ENCODE peak calls at places on chromosome 6, in nine cellular contexts. D, O, M, Z, N, K, E, H and R are unnamed samples.
A peak's percentile ranks its signal among the peaks of the same experiment; 100 is the strongest.

GRCh38 chr6:99013661-99014458 is 66.1 kb upstream of the FBXL4 start:
- DNase-seq in O (no peak), H (no peak), M (no peak), N (no peak), D (no peak), K (peak; percentile 31), Z (peak; percentile 74), E (no peak), R (no peak)

GRCh38 chr6:28137458-28138020 is 4.1 kb upstream of the ZKSCAN8 start:
- DNase-seq in H (no peak), E (no peak), M (no peak), N (no peak), D (no peak), Z (no peak), O (no peak), K (peak; percentile 51), R (no peak)

GRCh38 chr6:154872605-154873004 is 122.5 kb upstream of the TIAM2 start:
- DNase-seq in K (no peak), D (no peak), Z (no peak), E (no peak), N (no peak), M (no peak), O (no peak), H (no peak), R (no peak)

GRCh38 chr6:33599413-33599911 is 19.4 kb upstream of the BAK1 start:
- DNase-seq in D (no peak), Z (peak; percentile 57), E (no peak), M (no peak), N (no peak), K (no peak), O (no peak), H (no peak), R (no peak)

GRCh38 chr6:168514216-168514615 is 73.2 kb downstream of the SMOC2 start:
- DNase-seq in Z (no peak), D (no peak), H (no peak), O (peak; percentile 39), E (no peak), M (peak; percentile 60), K (peak; percentile 84), N (no peak), R (peak; percentile 73)

GRCh38 chr6:8881663-8882062 is 446.3 kb upstream of the SLC35B3 start:
- DNase-seq in E (no peak), M (no peak), N (no peak), K (no peak), H (no peak), Z (no peak), O (no peak), D (no peak), R (no peak)

GRCh38 chr6:152453421-152453820 is 183.7 kb downstream of the SYNE1 start:
- DNase-seq in O (no peak), E (no peak), H (no peak), M (no peak), K (peak; percentile 37), N (no peak), Z (no peak), D (no peak), R (no peak)

GRCh38 chr6:158149641-158150040 is 18.4 kb downstream of the SERAC1 start:
- DNase-seq in D (no peak), Z (peak; percentile 88), O (no peak), M (no peak), N (no peak), K (peak; percentile 76), H (no peak), E (no peak), R (no peak)

GRCh38 chr6:111687652-111688051 is 82.0 kb upstream of the TRAF3IP2 start:
- DNase-seq in H (no peak), N (no peak), M (no peak), D (no peak), Z (no peak), E (no peak), K (no peak), O (peak; percentile 34), R (no peak)

GRCh38 chr6:138162947-138163569 is 1.3 kb downstream of the ARFGEF3 start:
- DNase-seq in D (no peak), O (no peak), E (no peak), N (no peak), Z (peak; percentile 48), K (no peak), H (no peak), M (no peak), R (no peak)

GRCh38 chr6:1552296-1552761 is 57.4 kb upstream of the FOXC1 start:
- DNase-seq in Z (peak; percentile 88), D (no peak), O (no peak), N (no peak), M (no peak), H (no peak), K (peak; percentile 42), E (peak; percentile 33), R (no peak)

GRCh38 chr6:45959534-45960195 is 56.0 kb downstream of the CLIC5 start:
- DNase-seq in Z (peak; percentile 14), N (no peak), O (no peak), E (no peak), H (no peak), D (no peak), M (no peak), K (peak; percentile 43), R (no peak)

GRCh38 chr6:159172066-159172465 is 2.9 kb downstream of the FNDC1 start:
- DNase-seq in K (peak; percentile 52), E (no peak), O (no peak), H (no peak), D (no peak), Z (peak; percentile 66), M (no peak), N (no peak), R (no peak)

GRCh38 chr6:71393471-71393870 is 104.9 kb downstream of the OGFRL1 start:
- DNase-seq in K (peak; percentile 67), D (no peak), H (no peak), E (no peak), O (no peak), M (no peak), N (no peak), Z (no peak), R (no peak)

GRCh38 chr6:23532227-23532626 is 593.8 kb upstream of the NRSN1 start:
- DNase-seq in N (no peak), E (no peak), O (no peak), Z (no peak), H (no peak), M (no peak), D (no peak), K (peak; percentile 55), R (no peak)

GRCh38 chr6:14975124-14975815 is 270.6 kb upstream of the JARID2 start:
- DNase-seq in H (no peak), Z (no peak), O (no peak), M (no peak), E (no peak), D (no peak), K (peak; percentile 4), N (no peak), R (no peak)

GRCh38 chr6:17179246-17180073 is 77.6 kb downstream of the STMND1 start:
- DNase-seq in H (no peak), M (no peak), K (peak; percentile 70), Z (peak; percentile 68), N (no peak), D (no peak), E (no peak), O (no peak), R (no peak)

GRCh38 chr6:17178754-17179153 is 76.9 kb downstream of the STMND1 start:
- DNase-seq in K (no peak), O (no peak), E (no peak), D (no peak), Z (no peak), N (no peak), H (no peak), M (no peak), R (no peak)

GRCh38 chr6:17173071-17173470 is 71.2 kb downstream of the STMND1 start:
- DNase-seq in K (no peak), M (no peak), E (no peak), Z (no peak), H (no peak), O (no peak), D (no peak), N (no peak), R (no peak)

DNA sequence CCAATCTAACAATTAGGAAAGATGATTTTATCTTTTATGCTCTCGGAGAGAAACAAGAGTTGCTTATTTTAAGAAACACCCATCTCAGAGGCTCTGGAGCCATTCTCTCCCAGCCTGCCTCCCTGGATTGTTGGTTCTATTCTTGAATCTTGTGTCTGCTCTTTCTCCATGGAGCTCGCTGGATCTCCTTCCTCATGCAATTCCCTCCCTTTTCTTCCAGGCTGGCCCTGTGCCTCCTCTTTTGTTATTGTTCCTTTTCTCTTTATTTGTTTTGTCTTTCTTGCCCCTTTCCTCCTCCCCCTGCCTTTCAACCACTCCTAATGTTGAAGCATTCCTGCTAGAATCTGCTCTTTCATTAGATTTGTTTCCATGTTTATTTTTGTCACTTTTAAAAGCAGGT is 76.5 kb downstream of the STMND1 start:
- DNase-seq in N (no peak), D (no peak), M (no peak), E (no peak), K (no peak), H (no peak), O (no peak), Z (no peak), R (no peak)
- H3K4me3 ChIP-seq in N (no peak overlapping the region), D (no peak overlapping the region), M (no peak overlapping the region), E (no peak overlapping the region), K (no peak overlapping the region), H (no peak overlapping the region), O (no peak overlapping the region), Z (no peak overlapping the region), R (no peak overlapping the region)

DNA sequence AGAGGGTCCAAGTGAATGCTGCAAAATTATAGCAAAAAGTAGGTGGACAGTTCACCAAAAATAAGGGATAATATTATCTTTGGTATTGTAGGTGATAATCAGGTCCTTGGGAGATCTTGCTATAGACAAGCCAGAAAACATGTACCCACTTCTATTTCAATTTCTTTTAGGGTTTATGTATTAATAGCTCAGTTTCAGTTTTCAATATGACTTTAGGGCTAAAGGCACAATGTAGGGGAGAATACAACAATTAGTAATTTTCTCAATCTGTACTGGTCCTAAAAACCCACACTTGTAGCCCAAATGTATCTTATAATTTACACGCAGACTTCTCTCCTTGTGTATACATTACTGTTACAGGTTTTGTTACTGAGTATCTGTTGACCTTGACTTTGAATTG is 307.0 kb upstream of the ID4 start:
- DNase-seq in Z (no peak), D (no peak), M (no peak), E (no peak), H (no peak), N (no peak), O (no peak), K (no peak), R (no peak)
- H3K4me3 ChIP-seq in Z (no peak overlapping the region), D (no peak overlapping the region), M (no peak overlapping the region), E (no peak overlapping the region), H (no peak overlapping the region), N (no peak overlapping the region), O (no peak overlapping the region), K (no peak overlapping the region), R (no peak overlapping the region)

DNA sequence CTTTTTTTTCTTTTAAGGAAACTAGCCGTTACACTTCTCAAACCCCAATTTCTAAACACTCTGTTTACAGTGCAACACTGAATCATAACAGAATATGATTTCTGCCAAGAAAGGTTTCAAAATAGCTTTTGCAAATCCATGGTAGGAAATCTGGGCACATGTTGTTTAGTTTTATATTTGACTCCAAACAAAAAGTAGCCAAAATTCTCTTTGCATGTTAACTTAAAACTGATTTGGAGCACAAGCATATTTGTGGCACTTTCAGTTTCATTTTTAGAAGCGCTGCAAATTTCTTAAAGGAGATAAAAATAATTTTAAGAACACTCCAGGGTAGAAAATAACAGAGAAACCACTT is 140.5 kb upstream of the CARMIL1 start:
- DNase-seq in D (no peak), Z (peak; percentile 87), K (peak; percentile 74), H (no peak), M (no peak), N (no peak), E (no peak), O (no peak), R (no peak)
- H3K4me3 ChIP-seq in D (peak overlapping the region; percentile 59), Z (peak overlapping the region; percentile 74), K (peak overlapping the region; percentile 49), H (peak overlapping the region; percentile 43), M (peak overlapping the region; percentile 64), N (peak overlapping the region; percentile 44), E (no peak overlapping the region), O (peak overlapping the region; percentile 54), R (peak overlapping the region; percentile 47)

GRCh38 chr6:31827286-31828079 is at the start of gene HSPA1B:
- DNase-seq in K (peak; percentile 100), E (peak; percentile 100), N (peak; percentile 99), M (peak; percentile 99), Z (peak; percentile 99), H (peak; percentile 92), O (peak; percentile 99), D (peak; percentile 99), R (peak; percentile 100)
- H3K4me3 ChIP-seq in K (peak within 1 kb of the TSS; percentile 78), E (peak within 1 kb of the TSS; percentile 71), N (peak within 1 kb of the TSS; percentile 70), M (peak within 1 kb of the TSS; percentile 81), Z (peak within 1 kb of the TSS; percentile 77), H (peak within 1 kb of the TSS; percentile 66), O (peak within 1 kb of the TSS; percentile 84), D (peak within 1 kb of the TSS; percentile 62), R (peak within 1 kb of the TSS; percentile 95)